ENCODE peak calls at places on chromosome 5, in six cellular contexts. I, Q, V, T, H and A are unnamed samples.

GRCh38 chr5:144634138-144634537 is 463.5 kb downstream of the KCTD16 start:
- DNase-seq in I (no peak), Q (no peak), V (no peak), T (no peak), H (no peak), A (no peak)

GRCh38 chr5:158212915-158213314 is 354.0 kb upstream of the CLINT1 start:
- DNase-seq in I (no peak), Q (peak), V (no peak), T (no peak), H (no peak), A (no peak)

GRCh38 chr5:113122053-113122452 is 145.5 kb downstream of the DCP2 start:
- DNase-seq in I (no peak), Q (no peak), V (no peak), T (no peak), H (no peak), A (no peak)

GRCh38 chr5:122585111-122585415 is 189.8 kb upstream of the SNX2 start:
- DNase-seq in I (no peak), Q (no peak), V (no peak), T (no peak), H (peak), A (no peak)

GRCh38 chr5:151584057-151584937 is 6.8 kb downstream of the FAT2 start:
- DNase-seq in I (peak), Q (no peak), V (no peak), T (no peak), H (no peak), A (peak)

GRCh38 chr5:5678909-5679308 is 256.4 kb downstream of the ICE1 start:
- DNase-seq in I (no peak), Q (no peak), V (no peak), T (no peak), H (no peak), A (peak)

GRCh38 chr5:94524841-94525697 is 93.3 kb downstream of the KIAA0825 start:
- DNase-seq in I (peak), Q (peak), V (peak), T (no peak), H (peak), A (peak)

GRCh38 chr5:126119894-126120442 is 303.2 kb upstream of the GRAMD2B start:
- DNase-seq in I (no peak), Q (no peak), V (peak), T (no peak), H (no peak), A (no peak)

GRCh38 chr5:154318691-154319090 is 127.1 kb upstream of the SAP30L start:
- DNase-seq in I (no peak), Q (no peak), V (no peak), T (no peak), H (no peak), A (no peak)

GRCh38 chr5:81154725-81155124 is 78.4 kb upstream of the CKMT2 start:
- DNase-seq in I (no peak), Q (no peak), V (no peak), T (no peak), H (no peak), A (no peak)

GRCh38 chr5:128163991-128164390 is 80.4 kb downstream of the SLC12A2 start:
- DNase-seq in I (no peak), Q (no peak), V (no peak), T (no peak), H (no peak), A (no peak)

GRCh38 chr5:103706939-103707682 is 144.5 kb upstream of the NUDT12 start:
- DNase-seq in I (no peak), Q (no peak), V (no peak), T (no peak), H (no peak), A (no peak)

GRCh38 chr5:180605554-180606214 is 14.4 kb upstream of the SCGB3A1 start:
- DNase-seq in I (no peak), Q (peak), V (peak), T (no peak), H (peak), A (peak)

GRCh38 chr5:6466975-6467567 is 18.4 kb downstream of the UBE2QL1 start:
- DNase-seq in I (no peak), Q (no peak), V (no peak), T (no peak), H (no peak), A (no peak)

GRCh38 chr5:171592076-171592475 is 172.6 kb downstream of the FGF18 start:
- DNase-seq in I (no peak), Q (no peak), V (no peak), T (no peak), H (no peak), A (no peak)

GRCh38 chr5:160270704-160271103 is 41.4 kb downstream of the FABP6 start:
- DNase-seq in I (no peak), Q (no peak), V (no peak), T (no peak), H (no peak), A (no peak)

GRCh38 chr5:143676794-143677193 is 135.2 kb upstream of the HMHB1 start:
- DNase-seq in I (no peak), Q (no peak), V (no peak), T (no peak), H (no peak), A (no peak)

GRCh38 chr5:88683506-88684135 is 199.4 kb downstream of the MEF2C start:
- DNase-seq in I (no peak), Q (no peak), V (no peak), T (no peak), H (no peak), A (no peak)

GRCh38 chr5:41871866-41872265 is 1.6 kb upstream of the OXCT1 start:
- DNase-seq in I (peak), Q (no peak), V (no peak), T (no peak), H (no peak), A (no peak)

GRCh38 chr5:122704247-122705036 is 70.4 kb upstream of the SNX2 start:
- DNase-seq in I (peak), Q (peak), V (no peak), T (no peak), H (no peak), A (peak)

GRCh38 chr5:73996181-73996770 is 370.3 kb downstream of the ARHGEF28 start:
- DNase-seq in I (no peak), Q (no peak), V (no peak), T (no peak), H (no peak), A (no peak)

GRCh38 chr5:125042243-125042887 is 295.9 kb upstream of the ZNF608 start:
- DNase-seq in I (no peak), Q (no peak), V (no peak), T (no peak), H (no peak), A (no peak)

GRCh38 chr5:1010641-1011046 is 2.0 kb downstream of the NKD2 start:
- DNase-seq in I (no peak), Q (no peak), V (no peak), T (no peak), H (peak), A (no peak)

GRCh38 chr5:148808864-148809642 is 17.4 kb upstream of the ADRB2 start:
- DNase-seq in I (no peak), Q (peak), V (no peak), T (no peak), H (peak), A (no peak)

GRCh38 chr5:34923694-34924461 is 5.5 kb upstream of the DNAJC21 start:
- DNase-seq in I (peak), Q (no peak), V (no peak), T (no peak), H (no peak), A (peak)

GRCh38 chr5:43658499-43658898 is 55.5 kb downstream of the NNT start:
- DNase-seq in I (no peak), Q (no peak), V (no peak), T (no peak), H (no peak), A (peak)

GRCh38 chr5:180670586-180671359 is 21.4 kb upstream of the FLT4 start:
- DNase-seq in I (no peak), Q (no peak), V (peak), T (no peak), H (peak), A (no peak)

GRCh38 chr5:107794731-107795130 is 124.0 kb upstream of the EFNA5 start:
- DNase-seq in I (no peak), Q (no peak), V (no peak), T (no peak), H (no peak), A (no peak)